ENCODE peak calls at places on chromosomes 13 and 19, in eight cellular contexts. P is RWPE1, H is brain microvascular endothelial cell, R is upper lobe of right lung, F is AG10803, U is choroid plexus epithelial cell, A is OCI-LY7, V is IMR-90. S is an unnamed sample.

GRCh38 chr19:44107751-44108150 is 5.4 kb upstream of the ZNF225 start:
- DNase-seq in V (no peak), A (no peak), P (no peak), F (no peak), H (no peak), R (no peak), U (no peak), S (no peak)

GRCh38 chr19:36215276-36216171 is 618 bp downstream of the ZNF146 start:
- DNase-seq in A (peak), U (peak), V (peak), R (no peak), P (no peak), F (peak), H (peak), S (peak)

GRCh38 chr13:101398920-101399319 is 17.4 kb downstream of the NALCN start:
- DNase-seq in F (peak), R (no peak), H (peak), U (peak), V (peak), P (no peak), A (no peak), S (peak)

GRCh38 chr19:8612807-8613171 is 2.3 kb upstream of the ADAMTS10 start:
- DNase-seq in U (no peak), P (no peak), F (no peak), V (no peak), H (no peak), A (no peak), R (no peak), S (no peak)

GRCh38 chr13:48818495-48818961 is 157.2 kb upstream of the FNDC3A start:
- DNase-seq in H (peak), P (peak), F (peak), A (no peak), U (peak), R (no peak), V (peak), S (peak)

GRCh38 chr19:36225219-36225892 is 10.4 kb downstream of the ZNF146 start:
- DNase-seq in A (no peak), P (no peak), V (peak), U (peak), R (no peak), F (peak), H (no peak), S (peak)

GRCh38 chr19:5718579-5719273 is 1.2 kb downstream of the LONP1 start:
- DNase-seq in U (peak), F (peak), R (no peak), V (peak), H (peak), A (peak), P (peak), S (peak)

GRCh38 chr13:42821437-42821836 is 40.1 kb downstream of the FAM216B start:
- DNase-seq in R (no peak), H (peak), U (peak), V (peak), P (no peak), A (no peak), F (peak), S (peak)

GRCh38 chr13:41137951-41138350 is 5.3 kb upstream of the KBTBD6 start:
- DNase-seq in A (no peak), V (peak), F (peak), U (peak), P (peak), H (peak), R (no peak), S (no peak)

GRCh38 chr19:3440082-3440481 is 40.2 kb downstream of the SMIM24 start:
- DNase-seq in A (peak), H (no peak), V (no peak), P (no peak), U (no peak), R (no peak), F (no peak), S (peak)

GRCh38 chr13:112958127-112958989 is 10.7 kb upstream of the MCF2L start:
- DNase-seq in A (no peak), H (no peak), U (no peak), F (no peak), R (no peak), V (no peak), P (no peak), S (no peak)

GRCh38 chr13:112960671-112961070 is 8.3 kb upstream of the MCF2L start:
- DNase-seq in A (no peak), H (no peak), V (no peak), P (no peak), U (no peak), R (no peak), F (no peak), S (no peak)

GRCh38 chr13:112959206-112959605 is 9.8 kb upstream of the MCF2L start:
- DNase-seq in H (no peak), U (no peak), R (no peak), P (no peak), V (no peak), F (no peak), A (no peak), S (peak)

GRCh38 chr13:112961457-112962369 is 7.3 kb upstream of the MCF2L start:
- DNase-seq in P (no peak), F (no peak), V (no peak), U (no peak), R (no peak), A (no peak), H (no peak), S (peak)

DNA sequence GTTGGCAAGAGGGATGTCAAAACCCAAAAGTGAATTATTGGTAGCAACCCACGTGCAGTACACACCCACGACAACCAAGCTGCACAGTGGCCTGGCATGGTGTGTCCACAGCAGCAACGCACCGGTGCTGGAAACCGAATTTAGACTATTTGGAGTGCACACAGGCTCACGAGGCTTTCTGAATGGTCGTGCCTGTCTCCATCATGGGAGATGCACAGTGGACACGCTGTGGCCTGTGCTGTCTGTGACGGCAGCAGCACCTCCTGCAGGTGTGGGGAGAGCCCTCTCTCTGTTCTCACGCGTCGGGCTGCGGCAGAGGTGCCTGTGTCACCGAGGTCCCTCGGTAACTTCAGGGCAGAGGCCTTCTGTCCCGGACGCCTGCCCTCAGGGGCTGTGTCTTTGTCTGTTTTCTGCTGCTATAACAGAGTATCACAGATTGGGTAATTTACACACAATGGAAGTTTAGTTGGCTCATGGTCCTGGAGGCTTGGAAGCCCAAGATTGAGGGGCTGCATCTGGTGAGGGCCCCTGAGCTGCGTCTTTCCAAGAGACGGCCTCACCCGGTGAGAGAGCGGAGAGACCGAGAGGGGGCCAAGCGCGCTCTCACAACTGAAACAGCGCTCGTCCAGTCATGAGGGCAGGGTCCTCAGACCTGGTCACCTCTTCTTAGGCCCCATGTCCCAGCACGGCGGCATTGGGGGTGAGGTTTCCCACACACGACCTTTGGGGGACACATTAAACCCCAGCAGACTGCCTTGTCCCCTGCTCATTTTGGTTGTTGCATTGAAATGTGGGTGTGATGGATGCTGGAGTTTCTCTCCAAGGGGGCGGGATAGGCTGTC is 9.1 kb upstream of the MCF2L start:
- DNase-seq in H (no peak), A (no peak), V (no peak), R (peak), U (no peak), P (no peak), F (no peak), S (no peak)
- TF ChIP-seq CTCF in H (no peak), A (no peak), V (no peak), R (no peak), U (no peak), P (no peak), F (no peak), S (no peak)

DNA sequence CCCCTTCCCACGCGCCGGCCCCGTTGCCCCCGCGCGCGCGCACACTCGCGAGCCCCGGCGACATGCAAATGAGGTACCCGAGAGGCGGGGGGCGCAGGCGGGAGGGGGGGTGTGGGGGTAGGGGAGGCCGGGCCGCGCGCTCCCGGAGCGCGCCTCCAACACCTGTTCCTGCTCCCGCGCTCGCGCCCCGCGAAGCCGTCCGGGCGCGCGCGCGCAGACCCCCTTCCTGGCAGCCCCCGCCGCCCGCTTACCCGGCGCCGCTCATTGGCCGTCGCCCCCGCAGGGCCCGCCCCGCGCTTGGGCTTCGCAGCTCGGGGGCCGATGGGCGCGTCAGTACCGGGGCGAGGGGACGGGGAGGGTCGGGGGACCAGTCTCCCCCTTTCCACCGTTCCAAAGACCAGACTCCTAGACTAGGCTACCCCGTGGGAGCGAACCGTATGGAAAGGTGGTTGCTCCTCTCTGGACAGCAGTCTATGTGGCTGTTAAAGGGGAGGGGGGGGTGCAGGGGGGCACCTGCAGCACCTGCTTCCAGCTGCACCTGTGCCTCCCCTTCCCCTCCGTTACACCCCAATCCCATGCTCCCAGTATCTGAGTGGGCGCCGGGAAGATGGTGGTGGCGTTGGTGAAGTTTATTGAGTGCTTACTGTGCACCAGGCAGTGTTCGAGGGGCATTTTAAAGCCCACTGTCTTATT is 394 bp downstream of the ZNF524 start:
- DNase-seq in P (no peak), R (no peak), H (no peak), A (peak), U (no peak), V (peak), F (no peak), S (peak)
- TF ChIP-seq CTCF in P (no peak), R (no peak), H (no peak), A (no peak), U (no peak), V (no peak), F (no peak), S (no peak)

DNA sequence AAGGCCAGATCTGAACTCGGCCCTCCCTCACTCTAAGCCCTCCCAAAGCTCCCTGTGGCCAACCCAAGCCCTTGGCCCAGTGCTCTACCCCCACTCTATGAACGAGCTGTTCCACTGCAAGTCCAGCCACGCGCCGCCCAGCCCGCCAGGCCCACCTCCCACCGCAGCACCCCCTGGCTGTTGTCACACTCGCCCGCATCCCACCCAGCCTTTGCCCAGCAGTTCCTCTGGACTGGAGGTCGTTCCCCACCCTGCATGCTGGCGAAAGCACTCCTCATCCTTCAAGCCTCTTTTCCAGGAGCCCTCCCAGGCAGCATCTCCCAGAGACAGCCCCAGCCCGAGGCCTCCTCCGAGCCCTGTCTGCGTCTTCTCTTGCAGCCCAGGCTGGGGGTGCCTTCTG is 33.1 kb upstream of the ONECUT3 start:
- DNase-seq in V (no peak), A (no peak), H (no peak), P (no peak), F (no peak), R (no peak), U (no peak), S (no peak)
- TF ChIP-seq CTCF in V (no peak), A (no peak), H (no peak), P (no peak), F (no peak), R (no peak), U (no peak), S (no peak)

GRCh38 chr19:15260939-15261338 is 28.7 kb upstream of the EPHX3 start:
- DNase-seq in A (no peak), F (peak), R (no peak), P (no peak), V (no peak), H (no peak), U (peak), S (peak)
- TF ChIP-seq CTCF in A (peak), F (peak), R (peak), P (no peak), V (peak), H (peak), U (peak), S (peak)

DNA sequence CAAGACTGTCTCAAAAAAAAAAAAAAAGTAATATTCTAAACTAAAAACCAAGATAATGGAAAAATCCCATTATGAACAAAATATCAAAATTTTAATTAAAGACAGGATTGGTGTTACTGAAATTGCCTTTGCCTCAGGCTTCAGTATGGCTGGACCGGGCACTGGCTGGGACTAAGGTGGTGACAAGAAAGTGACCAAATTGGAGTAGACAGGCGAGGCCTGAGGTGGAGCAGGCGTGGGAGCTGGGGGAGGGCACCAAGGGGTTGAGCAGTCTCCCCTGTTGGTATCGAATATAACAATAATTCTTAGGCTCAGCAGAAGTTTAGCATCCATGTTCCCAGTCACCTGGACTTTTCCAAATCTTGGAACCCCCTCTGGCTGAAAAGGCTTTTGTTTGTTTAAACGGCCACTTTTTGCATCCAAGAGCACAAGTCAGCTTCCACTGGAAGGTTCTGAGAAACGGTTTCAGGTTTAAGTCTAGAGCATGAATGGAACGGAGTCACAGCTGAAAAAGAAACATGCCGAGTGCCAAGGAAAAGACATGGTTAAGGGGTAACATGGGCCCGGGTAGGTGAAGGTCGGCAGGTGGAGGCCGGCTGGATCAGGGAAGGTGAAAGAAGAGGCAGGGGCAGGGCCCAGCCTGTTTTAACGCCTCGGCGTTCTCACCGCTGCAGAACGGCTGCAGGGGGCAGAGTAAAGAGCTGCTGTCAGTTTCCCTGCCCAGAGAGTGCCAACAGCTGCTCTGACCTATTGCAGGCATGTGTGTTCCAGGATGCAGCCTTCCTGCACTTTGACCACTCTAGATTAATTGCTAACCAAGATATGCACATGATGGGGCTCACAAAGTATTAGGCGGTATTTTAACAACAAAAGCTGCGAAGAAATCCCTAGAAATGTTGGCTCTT is 104.4 kb downstream of the TM9SF2 start:
- DNase-seq in V (no peak), P (peak), U (no peak), H (no peak), R (peak), A (peak), F (peak), S (peak)
- TF ChIP-seq CTCF in V (no peak), P (no peak), U (peak), H (peak), R (peak), A (peak), F (peak), S (peak)

GRCh38 chr19:30857966-30858490 is 485.8 kb downstream of the ZNF536 start:
- DNase-seq in V (no peak), P (no peak), U (no peak), A (no peak), R (no peak), F (no peak), H (no peak), S (no peak)
- TF ChIP-seq CTCF in V (no peak), P (no peak), U (no peak), A (no peak), R (no peak), F (no peak), H (no peak), S (no peak)

GRCh38 chr19:38440592-38440991 is 7.1 kb downstream of the RYR1 start:
- DNase-seq in A (no peak), H (no peak), V (no peak), F (no peak), U (no peak), P (no peak), R (no peak), S (peak)

GRCh38 chr19:38443458-38444001 is 10.0 kb downstream of the RYR1 start:
- DNase-seq in P (no peak), F (no peak), R (no peak), A (no peak), H (no peak), U (no peak), V (no peak), S (no peak)

GRCh38 chr19:38442736-38443135 is 9.2 kb downstream of the RYR1 start:
- DNase-seq in P (no peak), F (no peak), V (no peak), A (no peak), R (no peak), U (no peak), H (no peak), S (peak)

GRCh38 chr19:38444026-38444425 is 10.5 kb downstream of the RYR1 start:
- DNase-seq in U (no peak), F (no peak), P (no peak), R (no peak), A (no peak), V (no peak), H (no peak), S (peak)

GRCh38 chr19:38441660-38442348 is 8.3 kb downstream of the RYR1 start:
- DNase-seq in P (no peak), V (no peak), H (no peak), A (peak), F (no peak), R (no peak), U (no peak), S (peak)
- TF ChIP-seq CTCF in P (no peak), V (no peak), H (peak), A (peak), F (peak), R (no peak), U (peak), S (no peak)

GRCh38 chr19:40420451-40420765 is 5.4 kb downstream of the SERTAD1 start:
- DNase-seq in F (no peak), U (no peak), H (no peak), P (no peak), R (no peak), V (no peak), A (no peak), S (no peak)
- TF ChIP-seq CTCF in F (no peak), U (no peak), H (no peak), P (no peak), R (no peak), V (no peak), A (no peak), S (no peak)

GRCh38 chr13:36767276-36767675 is 51.7 kb upstream of the RFXAP start:
- DNase-seq in A (no peak), H (no peak), R (no peak), U (peak), P (no peak), F (no peak), V (no peak), S (no peak)

GRCh38 chr13:36764536-36764935 is 54.5 kb upstream of the RFXAP start:
- DNase-seq in P (no peak), U (no peak), H (no peak), V (no peak), F (no peak), R (no peak), A (no peak), S (no peak)

GRCh38 chr13:36763322-36763721 is 55.7 kb upstream of the RFXAP start:
- DNase-seq in H (no peak), R (no peak), U (peak), V (no peak), P (no peak), F (no peak), A (no peak), S (no peak)

GRCh38 chr13:36766295-36766694 is 52.7 kb upstream of the RFXAP start:
- DNase-seq in V (peak), F (peak), H (peak), U (peak), R (no peak), A (no peak), P (peak), S (no peak)

DNA sequence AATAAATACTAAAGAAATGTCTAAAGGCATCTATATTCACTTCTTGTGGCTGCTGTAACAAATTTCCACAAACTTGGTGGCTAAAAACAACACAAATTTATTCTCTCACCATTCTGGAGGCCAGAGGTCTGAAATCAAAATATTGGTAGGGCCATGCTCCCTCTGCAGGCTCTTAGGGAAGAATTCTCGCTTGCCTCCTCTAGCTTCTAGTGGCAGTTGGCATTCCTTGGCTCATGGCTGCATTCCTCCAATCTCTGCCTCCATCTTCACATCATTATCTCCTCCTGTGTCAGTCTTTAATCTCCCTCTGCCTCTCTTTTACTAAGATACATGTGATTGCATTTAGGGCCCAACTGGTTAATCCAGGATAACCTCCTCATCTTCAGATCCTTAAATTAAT is 54.1 kb upstream of the RFXAP start:
- DNase-seq in F (no peak), P (no peak), U (no peak), R (no peak), A (no peak), V (no peak), H (no peak), S (peak)
- TF ChIP-seq CTCF in F (no peak), P (no peak), U (no peak), R (no peak), A (no peak), V (no peak), H (peak), S (no peak)

GRCh38 chr13:59603646-59604045 is 560.1 kb downstream of the DIAPH3 start:
- DNase-seq in V (no peak), P (no peak), R (no peak), A (no peak), F (no peak), H (no peak), U (no peak), S (no peak)
- TF ChIP-seq CTCF in V (no peak), P (no peak), R (no peak), A (no peak), F (no peak), H (no peak), U (no peak), S (no peak)

S was measured in osteoblast.